ENCODE peak calls at places on chromosomes 16 and 17, in five cellular contexts. L is astrocyte, M is ascending aorta, Q is left ventricle myocardium inferior, B is tibial artery. Y is an unnamed sample. For H3K4me1 and H3K36me3, the result is how much of the 10 kb centered on the place peaks cover.

GRCh38 chr16:25005445-25006306 is 9.5 kb downstream of the ARHGAP17 start:
- DNase-seq in L (no peak), M (no peak), Q (no peak), B (no peak), Y (no peak)

GRCh38 chr17:2485543-2485942 is 26.1 kb downstream of the METTL16 start:
- DNase-seq in L (no peak), M (no peak), Q (no peak), B (no peak), Y (no peak)

GRCh38 chr17:32976131-32976530 is 15.5 kb upstream of the SPACA3 start:
- DNase-seq in L (no peak), M (no peak), Q (no peak), B (no peak), Y (no peak)

GRCh38 chr16:67910162-67910561 is 17.1 kb downstream of the PSKH1 start:
- DNase-seq in L (no peak), M (no peak), Q (no peak), B (no peak), Y (no peak)

GRCh38 chr17:44543905-44544523 is 13.3 kb upstream of the FZD2 start:
- DNase-seq in L (no peak), M (no peak), Q (no peak), B (no peak), Y (no peak)

GRCh38 chr17:44355642-44356099 is 8.0 kb downstream of the FAM171A2 start:
- DNase-seq in L (no peak), M (no peak), Q (no peak), B (no peak), Y (no peak)

GRCh38 chr16:83137326-83137770 is 510.6 kb downstream of the CDH13 start:
- DNase-seq in L (peak), M (no peak), Q (no peak), B (no peak), Y (no peak)

GRCh38 chr17:1552911-1553310 is 9.7 kb downstream of the PITPNA start:
- DNase-seq in L (no peak), M (no peak), Q (no peak), B (no peak), Y (no peak)

GRCh38 chr17:79214940-79215604 is 140.4 kb downstream of the ENGASE start:
- DNase-seq in L (no peak), M (no peak), Q (no peak), B (no peak), Y (no peak)

GRCh38 chr17:42279776-42280630 is 3.8 kb upstream of the STAT5B start:
- DNase-seq in L (no peak), M (no peak), Q (no peak), B (no peak), Y (no peak)

GRCh38 chr16:88972349-88972748 is 4.7 kb downstream of the CBFA2T3 start:
- DNase-seq in L (no peak), M (no peak), Q (no peak), B (no peak), Y (no peak)

GRCh38 chr17:44779211-44780025 is 20.6 kb downstream of the ADAM11 start:
- DNase-seq in L (peak), M (no peak), Q (peak), B (peak), Y (peak)

GRCh38 chr16:6929868-6930267 is 402.8 kb upstream of the RBFOX1 start:
- DNase-seq in L (no peak), M (no peak), Q (no peak), B (no peak), Y (no peak)

GRCh38 chr16:57023541-57024249 is 34.3 kb downstream of the NLRC5 start:
- DNase-seq in L (no peak), M (no peak), Q (no peak), B (no peak), Y (peak)

GRCh38 chr16:28623172-28623711 is 13.4 kb upstream of the SULT1A1 start:
- DNase-seq in L (no peak), M (no peak), Q (peak), B (no peak), Y (peak)

GRCh38 chr17:65638221-65638940 is 76.9 kb upstream of the AXIN2 start:
- DNase-seq in L (peak), M (no peak), Q (no peak), B (no peak), Y (no peak)

GRCh38 chr17:44872131-44872768 is 24.6 kb downstream of the HIGD1B start:
- DNase-seq in L (no peak), M (peak), Q (peak), B (peak), Y (no peak)

GRCh38 chr16:88922114-88922825 is 54.7 kb downstream of the CBFA2T3 start:
- DNase-seq in L (peak), M (no peak), Q (peak), B (peak), Y (no peak)

GRCh38 chr16:84881702-84882521 is 62.1 kb downstream of the CRISPLD2 start:
- DNase-seq in L (peak), M (no peak), Q (no peak), B (no peak), Y (no peak)

GRCh38 chr16:21685034-21685455 is 21.3 kb downstream of the OTOA start:
- DNase-seq in L (no peak), M (no peak), Q (no peak), B (no peak), Y (no peak)

GRCh38 chr16:79286646-79287423 is 313.7 kb downstream of the MAF start:
- DNase-seq in L (no peak), M (peak), Q (peak), B (peak), Y (no peak)

GRCh38 chr16:3012828-3013420 is at the start of gene CLDN9:
- DNase-seq in L (no peak), M (no peak), Q (no peak), B (no peak), Y (no peak)

GRCh38 chr17:5131146-5131715 is 15.4 kb downstream of the USP6 start:
- DNase-seq in L (no peak), M (no peak), Q (no peak), B (no peak), Y (no peak)

GRCh38 chr16:10752843-10753523 is 9.3 kb downstream of the NUBP1 start:
- DNase-seq in L (no peak), M (peak), Q (peak), B (peak), Y (no peak)

GRCh38 chr16:75256059-75256870 is 4.8 kb upstream of the BCAR1 start:
- DNase-seq in L (no peak), M (no peak), Q (no peak), B (peak), Y (no peak)

GRCh38 chr17:77602883-77603640 is 355.4 kb upstream of the TNRC6C start:
- DNase-seq in L (no peak), M (no peak), Q (no peak), B (peak), Y (no peak)

GRCh38 chr17:66953661-66954060 is 10.8 kb upstream of the CACNG4 start:
- DNase-seq in L (no peak), M (no peak), Q (no peak), B (no peak), Y (no peak)

GRCh38 chr17:64747938-64748540 is 85.9 kb upstream of the SMURF2 start:
- DNase-seq in L (peak), M (no peak), Q (no peak), B (peak), Y (no peak)

GRCh38 chr17:78476973-78477372 is 98.5 kb downstream of the PGS1 start:
- DNase-seq in L (no peak), M (no peak), Q (no peak), B (no peak), Y (no peak)

GRCh38 chr17:57032343-57032742 is 52.7 kb upstream of the AKAP1 start:
- DNase-seq in L (no peak), M (no peak), Q (peak), B (peak), Y (no peak)

GRCh38 chr17:45087496-45087975 is 26.4 kb downstream of the NMT1 start:
- DNase-seq in L (peak), M (no peak), Q (no peak), B (peak), Y (no peak)

GRCh38 chr16:69005641-69006355 is 99.7 kb upstream of the HAS3 start:
- DNase-seq in L (no peak), M (no peak), Q (no peak), B (no peak), Y (no peak)

GRCh38 chr17:39164675-39165143 is 1.3 kb downstream of the ARL5C start:
- DNase-seq in L (peak), M (peak), Q (peak), B (peak), Y (peak)

GRCh38 chr17:39167492-39167891 is 1.5 kb upstream of the ARL5C start:
- DNase-seq in L (no peak), M (no peak), Q (peak), B (no peak), Y (no peak)

GRCh38 chr17:39165178-39165843 is 650 bp downstream of the ARL5C start:
- DNase-seq in L (no peak), M (no peak), Q (no peak), B (no peak), Y (no peak)

GRCh38 chr17:39165844-39166349 is at the start of gene ARL5C:
- DNase-seq in L (no peak), M (no peak), Q (no peak), B (no peak), Y (no peak)

DNA sequence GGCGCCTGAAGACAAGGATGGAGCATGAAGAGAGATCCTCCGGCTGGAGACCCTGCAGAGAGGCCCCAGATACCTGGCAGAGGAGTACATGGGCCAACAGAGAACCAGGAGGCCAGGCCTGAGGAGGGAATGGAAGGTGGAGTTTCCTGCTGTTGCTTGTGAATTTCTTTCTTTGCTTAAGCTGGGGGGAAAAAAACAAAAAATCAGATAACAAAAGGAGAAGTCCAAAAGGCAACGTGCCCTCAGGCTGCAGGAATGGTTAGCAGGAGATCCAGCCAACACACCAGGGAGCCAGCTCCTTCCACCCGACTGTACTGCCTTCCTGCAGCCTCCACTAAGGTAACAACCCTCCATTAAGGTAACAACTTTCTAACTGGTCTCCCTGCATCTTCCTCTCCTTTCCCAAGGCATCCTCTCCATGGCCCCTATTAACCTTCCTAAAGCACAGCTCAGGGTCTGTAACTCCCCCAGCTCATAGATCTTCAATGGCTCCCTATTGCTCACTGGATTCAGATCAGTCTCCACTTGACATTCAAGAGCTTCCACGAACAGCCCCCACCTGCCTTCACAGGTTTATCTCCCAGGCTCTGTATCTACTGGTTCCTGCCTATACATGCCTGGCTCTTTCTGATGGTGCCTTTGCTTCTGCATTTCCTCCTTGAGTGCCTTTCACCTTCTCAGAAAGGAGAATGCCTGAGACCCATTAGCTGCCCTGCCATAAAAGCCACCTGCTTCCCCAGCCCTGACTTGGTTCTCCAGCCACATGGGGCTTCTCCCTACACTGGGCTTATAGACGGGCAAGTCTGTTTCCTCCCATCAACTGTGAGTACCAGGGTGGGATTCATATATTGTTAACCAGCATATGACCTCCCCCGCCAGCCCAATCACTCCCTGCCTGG is 725 bp upstream of the ARL5C start:
- DNase-seq in L (no peak), M (no peak), Q (no peak), B (no peak), Y (no peak)
- H3K4me1 ChIP-seq in L (under half), M (under half), Q (under half), B (under half), Y (under half)

DNA sequence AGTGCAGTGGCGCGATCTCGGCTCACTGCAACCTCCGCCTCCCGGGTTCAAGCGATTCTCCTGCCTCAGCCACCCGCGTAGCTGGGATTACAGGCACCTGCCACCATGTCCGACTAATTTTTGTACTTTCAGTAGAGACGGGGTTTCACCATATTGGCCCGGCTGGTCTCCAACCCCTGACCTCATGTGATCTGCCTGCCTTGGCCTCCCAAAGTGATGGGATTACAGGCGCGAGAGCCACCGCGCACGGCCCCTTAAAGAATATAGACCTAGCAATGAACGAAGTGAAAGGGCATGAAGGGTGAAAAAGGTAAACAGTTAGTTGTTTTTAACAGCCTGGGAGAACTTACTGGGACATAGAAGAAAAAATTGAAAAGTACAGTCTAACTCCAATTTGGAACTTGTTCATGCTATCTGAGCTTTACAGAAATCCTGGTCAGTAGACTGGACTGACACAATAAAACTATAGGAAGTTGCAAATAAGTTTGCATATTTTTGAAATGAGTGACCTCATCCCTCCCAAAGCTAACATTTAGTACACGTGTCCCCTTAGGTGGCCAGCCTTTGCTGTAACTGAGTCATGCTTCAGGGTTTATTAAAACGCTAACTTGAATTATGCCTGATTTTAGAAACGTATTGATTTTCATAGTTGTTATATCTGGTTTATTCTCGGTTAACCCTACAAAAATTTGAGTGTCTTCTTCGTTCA is 1.8 kb downstream of the COG1 start:
- DNase-seq in L (peak), M (no peak), Q (no peak), B (peak), Y (no peak)
- H3K36me3 ChIP-seq in L (under half), M (under half), Q (under half), B (under half), Y (under half)

DNA sequence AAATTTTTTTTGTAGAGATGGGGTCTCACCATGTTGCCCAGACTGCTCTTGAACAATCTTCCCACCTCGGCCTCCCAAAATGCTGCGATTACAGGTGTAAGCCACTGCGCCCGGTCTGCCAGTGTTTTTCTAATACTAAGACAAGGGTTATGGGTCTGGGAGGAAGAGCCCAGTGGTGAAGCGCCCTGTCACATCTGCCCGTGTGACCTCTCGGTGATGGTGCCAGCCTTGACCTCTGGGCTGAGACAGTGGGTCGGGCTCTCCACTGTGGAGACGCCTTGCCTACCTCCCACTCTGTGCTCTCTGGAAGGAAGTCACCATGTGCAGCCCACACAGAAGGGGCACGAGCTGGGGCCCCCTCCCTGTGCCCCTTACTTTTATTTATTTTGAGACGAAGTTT is 5.1 kb upstream of the BAIAP2 start:
- DNase-seq in L (no peak), M (no peak), Q (no peak), B (no peak), Y (no peak)
- H3K4me1 ChIP-seq in L (under half), M (under half), Q (under half), B (under half), Y (under half)

DNA sequence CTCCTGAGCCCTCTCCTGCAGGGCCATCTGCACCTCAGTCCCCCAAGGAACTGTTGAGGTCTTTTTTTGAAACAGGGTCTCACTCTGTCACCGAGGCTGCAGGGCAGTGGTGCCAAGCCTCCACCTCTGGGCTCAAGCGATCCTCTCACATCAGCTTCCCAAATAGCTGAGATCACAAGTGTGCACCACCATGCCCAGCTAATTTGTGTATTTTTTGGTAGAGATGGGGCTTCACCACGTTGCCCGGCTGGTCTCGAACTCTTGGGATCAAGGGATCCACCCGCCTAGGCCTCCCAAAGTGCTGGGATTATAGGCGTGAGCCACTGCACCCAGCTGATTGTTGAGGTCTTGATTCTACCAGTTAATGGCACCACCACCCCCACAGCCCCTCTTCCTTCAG is 27.9 kb upstream of the ENDOV start:
- DNase-seq in L (no peak), M (no peak), Q (no peak), B (no peak), Y (no peak)
- H3K36me3 ChIP-seq in L (under half), M (half or more), Q (half or more), B (half or more), Y (under half)

DNA sequence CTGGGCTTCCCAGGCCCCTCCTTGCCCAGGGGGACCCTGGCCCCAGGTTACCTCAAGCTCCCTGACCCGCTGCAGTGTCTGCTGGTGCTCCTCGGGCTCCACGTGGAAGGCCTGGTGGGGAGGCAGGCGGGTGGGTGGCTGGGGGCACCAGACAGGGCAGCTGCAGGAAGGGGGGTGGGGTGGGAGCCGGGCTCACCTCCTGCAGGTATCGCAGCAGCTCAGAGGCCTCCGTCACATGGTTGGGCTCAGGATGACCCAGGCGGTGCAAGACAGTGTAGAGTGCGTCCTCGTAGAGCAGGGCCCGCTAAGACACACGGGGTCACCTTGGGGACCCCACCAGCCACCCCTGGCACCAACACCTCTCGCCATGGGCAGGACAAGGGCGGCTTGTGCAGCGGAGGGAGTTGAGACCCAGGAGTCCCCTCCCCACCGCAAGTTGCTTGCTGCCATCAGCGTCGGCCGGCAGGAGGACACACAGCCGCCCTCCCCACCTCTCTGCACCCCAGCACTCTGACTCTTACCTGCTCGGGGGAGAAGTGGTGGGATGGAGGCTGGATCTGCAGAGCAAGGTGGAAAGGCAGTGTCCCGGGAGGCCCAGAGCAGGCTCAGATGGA is 1.1 kb downstream of the UNC13D start:
- DNase-seq in L (no peak), M (no peak), Q (no peak), B (no peak), Y (peak)
- H3K4me1 ChIP-seq in L (under half), M (under half), Q (half or more), B (under half), Y (under half)

GRCh38 chr17:17860761-17861107 is 23.9 kb upstream of the SREBF1 start:
- DNase-seq in L (no peak), M (no peak), Q (no peak), B (no peak), Y (no peak)

GRCh38 chr17:17857496-17857895 is 20.7 kb upstream of the SREBF1 start:
- DNase-seq in L (no peak), M (no peak), Q (no peak), B (no peak), Y (no peak)

GRCh38 chr17:17856386-17856785 is 19.6 kb upstream of the SREBF1 start:
- DNase-seq in L (no peak), M (no peak), Q (no peak), B (no peak), Y (no peak)

GRCh38 chr17:17855976-17856375 is 19.2 kb upstream of the SREBF1 start:
- DNase-seq in L (no peak), M (no peak), Q (no peak), B (peak), Y (no peak)

DNA sequence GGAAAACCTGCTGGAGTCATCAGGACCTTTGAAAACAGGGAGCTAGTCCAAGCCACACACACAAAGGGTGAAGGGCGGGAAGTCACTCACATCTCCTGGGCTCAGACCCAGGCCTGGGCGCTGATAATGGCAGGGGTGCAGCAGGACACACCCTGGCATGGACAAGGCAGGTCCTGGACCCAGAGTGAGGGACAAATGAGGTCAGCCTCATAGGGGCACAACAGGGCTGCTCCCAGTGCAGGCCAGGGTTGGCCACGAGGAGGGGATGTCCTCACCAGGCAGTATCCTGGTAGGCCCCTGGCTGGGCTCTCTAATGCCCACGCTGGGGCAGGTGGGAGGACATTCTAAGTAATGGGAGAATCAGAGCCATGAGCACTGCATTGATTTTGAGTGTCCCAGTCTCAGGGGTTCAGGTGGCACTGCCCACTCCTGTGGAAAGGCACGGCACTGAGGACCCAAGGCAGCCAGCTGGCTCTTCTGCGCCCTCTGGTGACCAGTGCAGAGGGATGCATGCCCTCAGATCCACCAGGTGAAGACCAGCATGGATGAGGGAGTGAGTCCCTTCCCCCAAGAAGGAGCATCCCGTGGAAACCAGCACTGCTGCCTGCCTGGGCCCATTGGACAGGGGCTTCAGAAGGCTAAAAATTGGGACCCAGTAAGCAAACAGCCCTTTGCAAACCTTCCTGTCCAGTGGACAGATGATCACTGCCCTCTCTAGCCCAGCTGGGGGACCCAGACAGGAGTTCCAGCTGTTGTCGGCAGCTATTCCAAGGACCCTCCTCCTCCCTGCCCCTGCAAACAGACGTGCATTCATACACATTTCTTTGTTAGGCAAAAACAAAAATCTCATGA is 23.3 kb upstream of the SREBF1 start:
- DNase-seq in L (no peak), M (no peak), Q (peak), B (peak), Y (peak)
- H3K36me3 ChIP-seq in L (under half), M (under half), Q (under half), B (under half), Y (under half)

Y was measured in naive thymus-derived CD4-positive, alpha-beta T cell.